ENCODE peak calls at places on chromosomes 3 and 15, in ten cellular contexts. M is neural crest cell, G is GM12865, U is pancreas, P is PC-3, K is cardiac fibroblast, S is fibroblast of villous mesenchyme, X is HCT116, V is Calu3, O is esophagus muscularis mucosa. N is an unnamed sample.

GRCh38 chr15:63331456-63331855 is 50.2 kb downstream of the CA12 start:
- DNase-seq in M (no peak), G (no peak), U (no peak), P (peak), K (no peak), S (no peak), X (no peak), V (no peak), O (no peak), N (peak)

GRCh38 chr3:46447535-46447934 is 17.2 kb downstream of the LTF start:
- DNase-seq in M (no peak), G (no peak), U (no peak), P (no peak), K (no peak), S (no peak), X (no peak), V (no peak), O (no peak), N (peak)

GRCh38 chr3:177483182-177483967 is 286.1 kb upstream of the TBL1XR1 start:
- DNase-seq in M (no peak), G (peak), U (no peak), P (peak), K (no peak), S (no peak), X (peak), V (peak), O (no peak), N (no peak)

GRCh38 chr3:129428382-129429079 is at the start of gene EFCAB12:
- DNase-seq in M (peak), G (peak), U (peak), P (peak), K (peak), S (peak), X (no peak), V (peak), O (peak), N (no peak)

GRCh38 chr3:176767385-176767784 is 429.9 kb downstream of the TBL1XR1 start:
- DNase-seq in M (no peak), G (no peak), U (peak), P (peak), K (peak), S (peak), X (peak), V (no peak), O (no peak), N (no peak)

GRCh38 chr15:36544518-36545383 is 34.7 kb upstream of the CDIN1 start:
- DNase-seq in M (no peak), G (no peak), U (no peak), P (no peak), K (no peak), S (no peak), X (no peak), V (no peak), O (no peak), N (no peak)

GRCh38 chr3:173255555-173255954 is 114.5 kb upstream of the SPATA16 start:
- DNase-seq in M (no peak), G (no peak), U (no peak), P (no peak), K (no peak), S (no peak), X (no peak), V (no peak), O (no peak), N (no peak)

GRCh38 chr3:55373413-55373812 is 113.7 kb downstream of the WNT5A start:
- DNase-seq in M (no peak), G (no peak), U (no peak), P (no peak), K (no peak), S (no peak), X (no peak), V (no peak), O (no peak), N (no peak)

GRCh38 chr15:85778107-85778776 is 16.5 kb downstream of the KLHL25 start:
- DNase-seq in M (no peak), G (no peak), U (no peak), P (no peak), K (peak), S (no peak), X (no peak), V (no peak), O (no peak), N (peak)

GRCh38 chr15:90934949-90935751 is at the start of gene UNC45A:
- DNase-seq in M (peak), G (peak), U (peak), P (peak), K (peak), S (peak), X (peak), V (peak), O (peak), N (peak)

GRCh38 chr3:16550676-16551341 is 37.3 kb upstream of the RFTN1 start:
- DNase-seq in M (peak), G (peak), U (peak), P (peak), K (peak), S (peak), X (peak), V (peak), O (peak), N (peak)

GRCh38 chr3:173429076-173429475 is 31.5 kb downstream of the NLGN1 start:
- DNase-seq in M (no peak), G (no peak), U (no peak), P (no peak), K (no peak), S (no peak), X (no peak), V (no peak), O (no peak), N (no peak)

GRCh38 chr3:27452368-27453090 is 31.7 kb downstream of the SLC4A7 start:
- DNase-seq in M (no peak), G (no peak), U (no peak), P (no peak), K (no peak), S (peak), X (no peak), V (no peak), O (no peak), N (no peak)

GRCh38 chr3:127204841-127205582 is 12.1 kb downstream of the PRR23E start:
- DNase-seq in M (no peak), G (no peak), U (no peak), P (no peak), K (no peak), S (no peak), X (no peak), V (no peak), O (peak), N (no peak)

GRCh38 chr3:127206611-127207516 is 13.9 kb downstream of the PRR23E start:
- DNase-seq in M (no peak), G (no peak), U (no peak), P (no peak), K (no peak), S (no peak), X (no peak), V (no peak), O (peak), N (no peak)

GRCh38 chr3:127200086-127200691 is 7.3 kb downstream of the PRR23E start:
- DNase-seq in M (no peak), G (no peak), U (no peak), P (no peak), K (no peak), S (no peak), X (no peak), V (no peak), O (peak), N (no peak)

GRCh38 chr3:127206154-127206553 is 13.2 kb downstream of the PRR23E start:
- DNase-seq in M (no peak), G (no peak), U (no peak), P (no peak), K (no peak), S (no peak), X (no peak), V (no peak), O (no peak), N (no peak)

GRCh38 chr3:127203024-127203423 is 10.1 kb downstream of the PRR23E start:
- DNase-seq in M (no peak), G (no peak), U (no peak), P (peak), K (no peak), S (no peak), X (no peak), V (no peak), O (no peak), N (no peak)
- TF ChIP-seq CTCF in M (no peak), G (no peak), U (no peak), P (no peak), K (no peak), S (no peak), X (no peak), V (no peak), O (no peak), N (no peak)

DNA sequence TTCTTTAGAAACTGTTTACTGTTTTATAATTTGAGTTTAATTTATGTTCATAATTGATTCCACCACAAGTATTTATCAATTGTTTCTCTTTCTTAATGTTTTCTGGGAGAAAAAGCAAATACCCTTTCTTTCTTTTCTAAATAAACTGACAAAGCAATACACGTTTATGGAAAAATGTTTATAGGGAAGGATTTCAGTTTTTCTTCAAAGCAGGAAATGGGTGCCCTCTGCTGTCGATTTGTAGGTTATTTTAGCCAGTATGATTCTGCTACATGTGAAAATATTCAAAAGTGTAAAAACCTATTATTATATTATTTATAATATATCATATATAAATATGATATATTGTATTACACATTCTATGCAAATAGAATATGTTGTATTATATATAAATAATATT is 921.0 kb upstream of the ROBO1 start:
- DNase-seq in M (no peak), G (no peak), U (no peak), P (peak), K (peak), S (peak), X (no peak), V (peak), O (no peak), N (peak)
- TF ChIP-seq CTCF in M (peak), G (no peak), U (no peak), P (peak), K (peak), S (no peak), X (no peak), V (peak), O (no peak), N (no peak)

DNA sequence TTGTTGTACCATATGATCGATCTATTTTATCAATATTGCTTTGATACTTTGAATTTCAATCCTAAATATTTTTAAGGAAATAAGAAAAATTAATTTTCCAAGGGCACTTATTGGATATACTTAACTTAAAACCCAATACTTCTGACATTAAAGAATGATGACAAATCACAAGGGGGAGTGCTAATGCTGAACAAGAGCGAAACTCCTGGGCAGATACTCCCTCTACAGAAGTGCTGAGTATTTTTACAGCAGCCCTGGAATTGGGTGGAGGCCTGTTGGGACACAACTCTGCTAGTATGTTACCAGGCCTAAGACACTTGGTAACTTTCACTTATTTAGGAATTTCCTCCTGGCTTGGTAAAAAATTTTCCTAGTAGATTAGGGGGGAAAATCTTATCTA is 46.2 kb downstream of the DENND6A start:
- DNase-seq in M (no peak), G (no peak), U (no peak), P (peak), K (peak), S (peak), X (peak), V (no peak), O (no peak), N (peak)
- TF ChIP-seq CTCF in M (no peak), G (no peak), U (no peak), P (peak), K (no peak), S (peak), X (peak), V (no peak), O (peak), N (no peak)

GRCh38 chr3:147359177-147360062 is 46.9 kb downstream of the ZIC4 start:
- DNase-seq in M (no peak), G (no peak), U (no peak), P (no peak), K (no peak), S (no peak), X (no peak), V (no peak), O (peak), N (no peak)

GRCh38 chr3:147361671-147362420 is 44.5 kb downstream of the ZIC4 start:
- DNase-seq in M (peak), G (peak), U (no peak), P (peak), K (peak), S (no peak), X (peak), V (peak), O (peak), N (peak)

GRCh38 chr3:147364771-147365170 is 41.6 kb downstream of the ZIC4 start:
- DNase-seq in M (no peak), G (no peak), U (no peak), P (no peak), K (no peak), S (no peak), X (no peak), V (no peak), O (peak), N (no peak)

GRCh38 chr3:147358144-147358992 is 48.0 kb downstream of the ZIC4 start:
- DNase-seq in M (no peak), G (no peak), U (no peak), P (no peak), K (no peak), S (no peak), X (no peak), V (no peak), O (peak), N (no peak)

GRCh38 chr3:147360936-147361670 is 45.2 kb downstream of the ZIC4 start:
- DNase-seq in M (no peak), G (peak), U (no peak), P (no peak), K (no peak), S (no peak), X (no peak), V (no peak), O (peak), N (no peak)
- TF ChIP-seq CTCF in M (no peak), G (no peak), U (no peak), P (no peak), K (no peak), S (no peak), X (no peak), V (no peak), O (no peak), N (no peak)